ENCODE peak calls at places on chromosomes 5 and 9, in eight cellular contexts. One of them, this sample, is unnamed.

GRCh38 chr5:82104872-82105271 is 133.0 kb downstream of the ATG10 start:
- DNase-seq in pancreas: no peak
- DNase-seq in H9: no peak
- DNase-seq in hepatocyte: no peak
- DNase-seq in HepG2: no peak
- DNase-seq in transverse colon: no peak
- DNase-seq in tibial artery: no peak
- DNase-seq in HCT116: no peak
- DNase-seq in this sample: no peak

GRCh38 chr9:120714846-120715231 is 569 bp upstream of the MEGF9 start:
- DNase-seq in hepatocyte: no peak
- DNase-seq in H9: no peak
- DNase-seq in HepG2: no peak
- DNase-seq in transverse colon: no peak
- DNase-seq in tibial artery: no peak
- DNase-seq in HCT116: no peak
- DNase-seq in pancreas: peak; percentile 24
- DNase-seq in this sample: no peak

GRCh38 chr5:140575309-140575708 is 10.7 kb downstream of the SLC35A4 start:
- DNase-seq in transverse colon: peak; percentile 71
- DNase-seq in H9: peak; percentile 49
- DNase-seq in tibial artery: peak; percentile 61
- DNase-seq in hepatocyte: no peak
- DNase-seq in HepG2: peak; percentile 76
- DNase-seq in HCT116: peak; percentile 19
- DNase-seq in pancreas: no peak
- DNase-seq in this sample: no peak

GRCh38 chr9:93532121-93532520 is 44.3 kb upstream of the PHF2 start:
- DNase-seq in HCT116: no peak
- DNase-seq in tibial artery: no peak
- DNase-seq in transverse colon: no peak
- DNase-seq in HepG2: no peak
- DNase-seq in hepatocyte: no peak
- DNase-seq in pancreas: no peak
- DNase-seq in H9: no peak
- DNase-seq in this sample: no peak

GRCh38 chr9:136372561-136373299 is 739 bp downstream of the CARD9 start:
- DNase-seq in pancreas: peak; percentile 52
- DNase-seq in HepG2: peak; percentile 74
- DNase-seq in tibial artery: peak; percentile 70
- DNase-seq in hepatocyte: peak; percentile 74
- DNase-seq in HCT116: no peak
- DNase-seq in H9: peak; percentile 53
- DNase-seq in transverse colon: peak; percentile 49
- DNase-seq in this sample: peak; percentile 36

GRCh38 chr5:140725799-140726471 is 25.7 kb downstream of the ZMAT2 start:
- DNase-seq in hepatocyte: peak; percentile 93
- DNase-seq in HCT116: peak; percentile 96
- DNase-seq in H9: peak; percentile 88
- DNase-seq in transverse colon: peak; percentile 33
- DNase-seq in tibial artery: peak; percentile 31
- DNase-seq in HepG2: peak; percentile 92
- DNase-seq in pancreas: peak; percentile 68
- DNase-seq in this sample: peak; percentile 88

GRCh38 chr9:125621170-125621569 is 85.8 kb downstream of the MAPKAP1 start:
- DNase-seq in hepatocyte: no peak
- DNase-seq in pancreas: no peak
- DNase-seq in tibial artery: no peak
- DNase-seq in transverse colon: no peak
- DNase-seq in HCT116: no peak
- DNase-seq in HepG2: no peak
- DNase-seq in H9: no peak
- DNase-seq in this sample: no peak

GRCh38 chr5:111454198-111454606 is 58.1 kb downstream of the STARD4 start:
- DNase-seq in tibial artery: no peak
- DNase-seq in HepG2: no peak
- DNase-seq in H9: no peak
- DNase-seq in pancreas: no peak
- DNase-seq in HCT116: no peak
- DNase-seq in transverse colon: no peak
- DNase-seq in hepatocyte: peak; percentile 18
- DNase-seq in this sample: no peak

GRCh38 chr9:135926402-135927194 is 19.3 kb upstream of the CAMSAP1 start:
- DNase-seq in H9: no peak
- DNase-seq in HepG2: no peak
- DNase-seq in tibial artery: peak; percentile 52
- DNase-seq in pancreas: no peak
- DNase-seq in HCT116: peak; percentile 90
- DNase-seq in hepatocyte: no peak
- DNase-seq in transverse colon: no peak
- DNase-seq in this sample: no peak

GRCh38 chr9:134940236-134941208 is 22.8 kb upstream of the FCN1 start:
- DNase-seq in H9: no peak
- DNase-seq in tibial artery: no peak
- DNase-seq in HepG2: no peak
- DNase-seq in HCT116: no peak
- DNase-seq in pancreas: no peak
- DNase-seq in transverse colon: no peak
- DNase-seq in hepatocyte: no peak
- DNase-seq in this sample: no peak

GRCh38 chr5:321726-322251 is 275 bp downstream of the AHRR start:
- DNase-seq in HCT116: no peak
- DNase-seq in pancreas: no peak
- DNase-seq in tibial artery: no peak
- DNase-seq in H9: no peak
- DNase-seq in transverse colon: no peak
- DNase-seq in hepatocyte: no peak
- DNase-seq in HepG2: no peak
- DNase-seq in this sample: no peak

GRCh38 chr9:96461336-96461735 is 11.4 kb downstream of the HABP4 start:
- DNase-seq in HepG2: no peak
- DNase-seq in transverse colon: no peak
- DNase-seq in H9: no peak
- DNase-seq in pancreas: no peak
- DNase-seq in tibial artery: no peak
- DNase-seq in HCT116: no peak
- DNase-seq in hepatocyte: no peak
- DNase-seq in this sample: no peak
- H3K9me3 ChIP-seq in HepG2: no peaks in the 10 kb centered on the region
- H3K9me3 ChIP-seq in transverse colon: no peaks in the 10 kb centered on the region
- H3K9me3 ChIP-seq in H9: no peaks in the 10 kb centered on the region
- H3K9me3 ChIP-seq in pancreas: no peaks in the 10 kb centered on the region
- H3K9me3 ChIP-seq in tibial artery: no peaks in the 10 kb centered on the region
- H3K9me3 ChIP-seq in HCT116: no peaks in the 10 kb centered on the region
- H3K9me3 ChIP-seq in hepatocyte: no peaks in the 10 kb centered on the region
- H3K9me3 ChIP-seq in this sample: no peaks in the 10 kb centered on the region

GRCh38 chr5:91252916-91253315 is 130.2 kb downstream of the ARRDC3 start:
- DNase-seq in tibial artery: no peak
- DNase-seq in hepatocyte: no peak
- DNase-seq in transverse colon: no peak
- DNase-seq in HCT116: no peak
- DNase-seq in HepG2: no peak
- DNase-seq in H9: no peak
- DNase-seq in pancreas: no peak
- DNase-seq in this sample: no peak

GRCh38 chr5:91257301-91257700 is 125.8 kb downstream of the ARRDC3 start:
- DNase-seq in transverse colon: no peak
- DNase-seq in tibial artery: no peak
- DNase-seq in pancreas: no peak
- DNase-seq in HepG2: no peak
- DNase-seq in H9: no peak
- DNase-seq in HCT116: no peak
- DNase-seq in hepatocyte: no peak
- DNase-seq in this sample: no peak

GRCh38 chr5:91255396-91256141 is 127.5 kb downstream of the ARRDC3 start:
- DNase-seq in HepG2: no peak
- DNase-seq in pancreas: no peak
- DNase-seq in HCT116: no peak
- DNase-seq in hepatocyte: no peak
- DNase-seq in transverse colon: no peak
- DNase-seq in H9: no peak
- DNase-seq in tibial artery: no peak
- DNase-seq in this sample: no peak

DNA sequence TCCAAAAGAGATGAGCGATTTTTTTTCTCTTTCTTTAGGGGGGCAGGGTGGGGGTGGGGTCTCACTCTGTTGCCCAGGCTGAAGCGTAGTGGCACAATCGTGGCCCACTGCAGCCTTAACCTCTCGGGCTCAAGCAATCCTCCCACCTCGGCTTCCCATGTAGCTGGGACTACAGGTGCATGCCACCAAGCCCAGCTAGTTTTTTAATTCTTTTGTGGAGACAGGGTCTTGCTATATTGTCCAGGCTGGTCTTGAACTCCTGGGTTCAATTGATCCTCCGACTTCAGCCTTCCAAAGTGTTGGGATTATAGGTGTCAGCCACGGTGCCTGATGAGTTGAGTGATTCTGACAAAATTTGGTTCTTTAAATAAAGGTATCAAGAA is 127.0 kb downstream of the ARRDC3 start:
- DNase-seq in HepG2: no peak
- DNase-seq in tibial artery: no peak
- DNase-seq in transverse colon: no peak
- DNase-seq in HCT116: no peak
- DNase-seq in hepatocyte: no peak
- DNase-seq in H9: no peak
- DNase-seq in pancreas: no peak
- DNase-seq in this sample: no peak
- H3K9me3 ChIP-seq in HepG2: no peaks in the 10 kb centered on the region
- H3K9me3 ChIP-seq in tibial artery: no peaks in the 10 kb centered on the region
- H3K9me3 ChIP-seq in transverse colon: no peaks in the 10 kb centered on the region
- H3K9me3 ChIP-seq in HCT116: no peaks in the 10 kb centered on the region
- H3K9me3 ChIP-seq in hepatocyte: no peaks in the 10 kb centered on the region
- H3K9me3 ChIP-seq in H9: no peaks in the 10 kb centered on the region
- H3K9me3 ChIP-seq in pancreas: no peaks in the 10 kb centered on the region
- H3K9me3 ChIP-seq in this sample: no peaks in the 10 kb centered on the region

GRCh38 chr9:113896713-113897112 is 20.6 kb downstream of the ZNF618 start:
- DNase-seq in tibial artery: no peak
- DNase-seq in HepG2: no peak
- DNase-seq in H9: no peak
- DNase-seq in hepatocyte: no peak
- DNase-seq in HCT116: no peak
- DNase-seq in pancreas: no peak
- DNase-seq in transverse colon: no peak
- DNase-seq in this sample: no peak

GRCh38 chr9:113899205-113899604 is 23.1 kb downstream of the ZNF618 start:
- DNase-seq in tibial artery: no peak
- DNase-seq in H9: no peak
- DNase-seq in pancreas: no peak
- DNase-seq in transverse colon: no peak
- DNase-seq in hepatocyte: no peak
- DNase-seq in HepG2: no peak
- DNase-seq in HCT116: no peak
- DNase-seq in this sample: no peak

GRCh38 chr9:113901196-113901818 is 25.2 kb downstream of the ZNF618 start:
- DNase-seq in tibial artery: no peak
- DNase-seq in HepG2: no peak
- DNase-seq in pancreas: no peak
- DNase-seq in hepatocyte: no peak
- DNase-seq in transverse colon: no peak
- DNase-seq in HCT116: no peak
- DNase-seq in H9: peak; percentile 25
- DNase-seq in this sample: peak; percentile 18

GRCh38 chr9:113898151-113898550 is 22.0 kb downstream of the ZNF618 start:
- DNase-seq in tibial artery: no peak
- DNase-seq in hepatocyte: no peak
- DNase-seq in HCT116: no peak
- DNase-seq in transverse colon: no peak
- DNase-seq in H9: no peak
- DNase-seq in HepG2: no peak
- DNase-seq in pancreas: no peak
- DNase-seq in this sample: no peak

GRCh38 chr9:113898596-113898995 is 22.5 kb downstream of the ZNF618 start:
- DNase-seq in hepatocyte: no peak
- DNase-seq in HepG2: no peak
- DNase-seq in pancreas: no peak
- DNase-seq in H9: no peak
- DNase-seq in tibial artery: no peak
- DNase-seq in HCT116: no peak
- DNase-seq in transverse colon: no peak
- DNase-seq in this sample: no peak
- H3K9me3 ChIP-seq in hepatocyte: peaks cover 3% of the 10 kb centered on the region
- H3K9me3 ChIP-seq in HepG2: no peaks in the 10 kb centered on the region
- H3K9me3 ChIP-seq in pancreas: no peaks in the 10 kb centered on the region
- H3K9me3 ChIP-seq in H9: no peaks in the 10 kb centered on the region
- H3K9me3 ChIP-seq in tibial artery: no peaks in the 10 kb centered on the region
- H3K9me3 ChIP-seq in HCT116: no peaks in the 10 kb centered on the region
- H3K9me3 ChIP-seq in transverse colon: no peaks in the 10 kb centered on the region
- H3K9me3 ChIP-seq in this sample: peaks cover 4% of the 10 kb centered on the region

GRCh38 chr5:180043381-180043780 is 28.2 kb downstream of the RNF130 start:
- DNase-seq in H9: no peak
- DNase-seq in pancreas: no peak
- DNase-seq in HCT116: no peak
- DNase-seq in transverse colon: no peak
- DNase-seq in tibial artery: no peak
- DNase-seq in HepG2: no peak
- DNase-seq in hepatocyte: no peak
- DNase-seq in this sample: no peak
- H3K9me3 ChIP-seq in H9: peaks cover 8% of the 10 kb centered on the region
- H3K9me3 ChIP-seq in pancreas: no peaks in the 10 kb centered on the region
- H3K9me3 ChIP-seq in HCT116: no peaks in the 10 kb centered on the region
- H3K9me3 ChIP-seq in transverse colon: no peaks in the 10 kb centered on the region
- H3K9me3 ChIP-seq in tibial artery: no peaks in the 10 kb centered on the region
- H3K9me3 ChIP-seq in HepG2: no peaks in the 10 kb centered on the region
- H3K9me3 ChIP-seq in hepatocyte: no peaks in the 10 kb centered on the region
- H3K9me3 ChIP-seq in this sample: peaks cover 9% of the 10 kb centered on the region

This sample was measured in neural progenitor cell.